ENCODE peak calls at places on chromosomes 5 and 9, in seven cellular contexts. H, D, I, N, B, M and Q are unnamed samples.

GRCh38 chr5:1312206-1312605 is 17.3 kb upstream of the TERT start:
- DNase-seq in D (peak), N (peak), H (no peak), I (peak), B (no peak), M (no peak), Q (peak)

GRCh38 chr9:133732351-133733073 is 5.6 kb downstream of the SARDH start:
- DNase-seq in B (no peak), I (no peak), N (no peak), M (no peak), H (no peak), D (no peak), Q (peak)

GRCh38 chr5:77892061-77893010 is 116.2 kb upstream of the TBCA start:
- DNase-seq in N (no peak), M (no peak), D (no peak), B (no peak), I (no peak), H (no peak), Q (no peak)

GRCh38 chr9:121886759-121887485 is 206.2 kb downstream of the TTLL11 start:
- DNase-seq in B (no peak), M (no peak), I (no peak), D (no peak), H (no peak), N (no peak), Q (no peak)

GRCh38 chr9:69376651-69377050 is 51.6 kb downstream of the ENTREP1 start:
- DNase-seq in I (no peak), B (peak), H (no peak), N (peak), D (no peak), M (peak), Q (no peak)

GRCh38 chr9:122536138-122536537 is 9.0 kb upstream of the OR1N1 start:
- DNase-seq in M (no peak), N (no peak), H (no peak), B (peak), D (no peak), I (no peak), Q (no peak)

GRCh38 chr5:112126982-112127381 is 292.1 kb downstream of the EPB41L4A start:
- DNase-seq in M (no peak), N (no peak), H (no peak), D (no peak), B (no peak), I (no peak), Q (no peak)

GRCh38 chr5:80481019-80481893 is 6.6 kb upstream of the FAM151B start:
- DNase-seq in D (no peak), N (no peak), M (peak), H (no peak), I (no peak), B (peak), Q (no peak)

GRCh38 chr5:125798311-125798710 is 624.9 kb upstream of the GRAMD2B start:
- DNase-seq in I (no peak), M (no peak), H (no peak), N (no peak), B (peak), D (no peak), Q (no peak)

GRCh38 chr9:38141751-38142150 is 72.7 kb upstream of the SHB start:
- DNase-seq in D (no peak), M (no peak), H (no peak), B (peak), N (no peak), I (no peak), Q (no peak)

GRCh38 chr9:114155967-114156294 is 594 bp downstream of the COL27A1 start:
- DNase-seq in D (no peak), H (no peak), B (no peak), I (no peak), N (no peak), M (no peak), Q (no peak)

GRCh38 chr5:152092580-152092979 is 167.9 kb upstream of the GLRA1 start:
- DNase-seq in B (peak), D (no peak), M (no peak), I (no peak), N (no peak), H (no peak), Q (no peak)

GRCh38 chr9:33318225-33318624 is 27.9 kb downstream of the NFX1 start:
- DNase-seq in D (no peak), N (no peak), M (no peak), B (no peak), H (no peak), I (no peak), Q (no peak)

DNA sequence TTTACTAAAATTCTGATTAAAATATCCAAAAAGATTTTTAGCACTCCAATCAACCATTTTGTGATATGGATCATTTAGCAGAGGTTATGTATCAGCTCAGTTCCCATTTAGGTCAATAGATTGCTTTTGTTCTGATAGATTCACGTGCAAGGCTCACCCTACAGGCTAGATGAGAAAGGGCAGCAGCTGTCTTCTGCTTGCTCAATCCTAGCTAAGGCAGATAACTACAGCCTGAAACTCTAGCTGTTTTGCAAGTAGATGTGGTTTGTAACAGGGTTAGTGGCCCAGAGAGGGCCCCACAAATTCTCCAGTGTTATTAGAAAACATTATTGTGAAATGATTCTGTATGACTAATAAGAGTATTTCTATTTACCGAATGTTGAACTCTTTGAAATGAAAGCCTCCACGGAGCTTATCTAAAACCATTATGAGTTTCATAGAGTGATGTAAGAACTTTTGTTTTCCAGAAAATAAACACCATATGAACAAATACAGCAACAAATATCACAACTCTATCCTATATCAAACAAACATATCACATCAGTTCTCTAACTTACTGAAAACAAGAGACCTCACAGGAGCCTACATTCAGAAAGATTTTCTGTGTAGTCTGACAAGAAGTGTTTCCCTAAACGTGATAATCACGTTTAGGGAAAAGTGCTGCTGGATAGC is 841.9 kb upstream of the ACO1 start:
- DNase-seq in B (peak), M (peak), N (peak), I (no peak), D (no peak), H (no peak), Q (no peak)
- TF ChIP-seq CTCF in B (peak), M (peak), N (peak), I (peak), D (no peak), H (no peak), Q (peak)

DNA sequence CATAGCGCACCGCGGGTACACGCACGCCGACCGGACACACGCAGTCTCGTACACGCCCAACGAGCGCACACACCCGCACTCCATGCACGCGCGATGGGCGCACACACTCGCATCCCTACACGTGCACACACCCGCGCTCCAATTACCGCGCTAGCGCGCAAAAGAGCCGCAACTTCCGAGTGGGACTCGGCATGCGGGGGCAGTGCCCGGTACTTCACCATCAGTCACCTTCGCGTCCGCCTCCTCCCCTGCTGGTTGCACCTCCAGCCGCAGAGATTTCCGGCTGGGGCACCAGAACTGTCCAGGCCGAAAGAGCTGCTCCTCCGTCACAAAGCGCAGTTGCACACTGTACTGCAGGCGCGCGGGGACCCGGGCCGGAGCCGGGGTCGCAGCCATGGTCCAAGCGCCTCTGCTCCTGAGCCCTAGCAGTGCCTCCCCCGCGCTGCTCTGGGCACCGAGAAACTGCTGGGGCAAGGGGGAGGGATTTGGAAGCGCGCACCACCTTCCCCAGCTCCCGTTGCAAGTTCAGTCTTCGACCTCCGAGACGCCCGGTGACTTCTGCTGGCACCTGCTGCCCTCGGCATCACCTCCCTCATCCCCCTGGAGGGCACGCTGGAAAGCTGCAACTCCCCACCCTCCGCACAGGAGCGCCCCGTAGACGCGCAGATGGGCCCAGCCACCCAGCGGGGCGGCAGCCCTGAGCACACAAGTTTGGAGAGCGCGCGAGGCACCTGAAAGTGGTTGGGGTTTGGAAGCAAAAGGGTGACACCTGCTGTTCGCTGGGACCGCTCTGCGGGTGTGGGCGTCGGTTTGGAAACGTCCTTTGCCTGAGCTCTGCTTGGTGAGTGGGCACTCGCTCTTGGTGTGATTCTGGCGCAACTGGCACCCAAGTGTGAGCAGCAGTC is 337.4 kb upstream of the PUM3 start:
- DNase-seq in D (no peak), N (peak), H (peak), M (peak), I (no peak), B (peak), Q (peak)
- TF ChIP-seq CTCF in D (no peak), N (peak), H (no peak), M (no peak), I (peak), B (peak), Q (peak)

DNA sequence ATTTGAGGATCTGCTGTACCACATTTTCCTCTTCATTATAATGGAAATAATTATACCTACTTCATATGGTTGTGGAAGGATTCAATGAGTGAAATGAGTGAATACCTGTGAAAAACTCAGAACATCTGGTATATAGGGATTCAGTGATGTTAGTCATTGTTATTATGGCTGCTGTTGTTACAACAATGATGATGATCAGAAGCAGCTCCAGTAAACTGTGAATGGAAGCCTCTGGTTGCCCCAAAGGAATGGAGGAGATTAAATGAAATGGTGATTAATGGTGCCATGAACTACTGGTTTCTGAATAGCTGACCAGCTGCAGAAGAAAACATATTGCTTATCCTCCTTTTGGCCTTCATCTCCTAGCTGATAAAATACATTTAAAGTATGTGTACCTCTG is 371.9 kb downstream of the ARHGEF28 start:
- DNase-seq in D (no peak), B (peak), M (no peak), I (no peak), N (no peak), H (no peak), Q (no peak)
- TF ChIP-seq CTCF in D (no peak), B (no peak), M (no peak), I (no peak), N (no peak), H (no peak), Q (no peak)

DNA sequence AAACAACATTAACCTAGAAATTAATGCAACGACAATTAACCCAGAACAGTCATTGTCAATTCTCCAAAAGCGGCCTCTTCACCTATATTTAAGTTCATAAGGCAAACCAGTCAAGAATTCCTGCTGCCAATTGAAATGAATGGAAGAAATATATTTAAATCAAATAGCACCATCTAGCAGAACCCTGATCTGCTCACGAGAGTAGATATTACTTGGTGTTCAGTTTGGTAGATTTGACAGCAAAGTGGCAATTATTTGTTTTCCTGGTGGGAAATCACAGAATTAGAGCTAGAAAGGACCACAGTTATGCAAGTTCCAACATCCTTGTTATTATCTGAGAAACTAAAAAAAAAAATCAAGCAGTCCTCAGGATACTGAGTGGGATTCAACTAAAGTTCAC is 2.3 kb downstream of the SSBP2 start:
- DNase-seq in D (no peak), N (no peak), I (no peak), M (no peak), H (no peak), B (peak), Q (no peak)
- TF ChIP-seq CTCF in D (no peak), N (no peak), I (no peak), M (no peak), H (no peak), B (no peak), Q (no peak)

GRCh38 chr5:7856855-7857254 is 5.9 kb upstream of the CFAP90 start:
- DNase-seq in B (peak), M (peak), D (no peak), H (no peak), I (no peak), N (no peak), Q (no peak)
- TF ChIP-seq CTCF in B (peak), M (peak), D (peak), H (peak), I (peak), N (peak), Q (peak)

GRCh38 chr9:137281345-137282116 is 4.0 kb downstream of the TOR4A start:
- DNase-seq in D (no peak), N (no peak), M (no peak), H (no peak), I (no peak), B (no peak), Q (peak)

GRCh38 chr9:137286980-137287383 is 9.5 kb downstream of the TOR4A start:
- DNase-seq in N (peak), I (peak), B (peak), M (no peak), D (no peak), H (peak), Q (no peak)
- TF ChIP-seq CTCF in N (peak), I (peak), B (peak), M (peak), D (no peak), H (no peak), Q (peak)

DNA sequence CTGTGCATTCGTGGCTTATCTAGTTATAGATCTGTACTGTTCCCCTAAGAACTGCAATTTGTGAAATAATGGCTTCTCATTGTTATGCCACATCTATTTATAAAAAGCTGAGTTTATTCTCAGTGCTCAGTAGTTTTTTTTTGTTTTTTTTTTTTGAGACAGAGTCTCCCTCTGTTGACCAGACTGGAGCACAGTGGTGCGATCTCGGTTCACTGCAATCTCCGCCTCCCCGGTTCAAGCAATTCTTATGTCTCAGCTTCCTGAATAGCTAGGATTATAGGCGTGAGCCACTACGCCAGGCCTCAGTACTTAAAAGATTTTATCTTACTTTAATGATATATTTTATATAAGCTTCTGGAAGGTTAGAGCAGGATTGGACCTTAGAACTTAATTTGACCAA is 19.0 kb downstream of the SEC61B start:
- DNase-seq in I (no peak), M (no peak), D (no peak), B (no peak), H (no peak), N (no peak), Q (no peak)
- TF ChIP-seq CTCF in I (no peak), M (no peak), D (no peak), B (no peak), H (no peak), N (no peak), Q (peak)